ENCODE peak calls at places on chromosomes 5 and 9, in ten cellular contexts. T, X, V, I, B, O, Z, E, P and M are unnamed samples.

GRCh38 chr5:108655750-108656450 is 91.8 kb upstream of the FER start:
- DNase-seq in Z (peak), B (no peak), T (no peak), O (no peak), X (no peak), P (no peak), E (no peak), V (no peak), I (no peak), M (no peak)

GRCh38 chr5:137696481-137696880 is 39.4 kb downstream of the KLHL3 start:
- DNase-seq in Z (peak), O (no peak), V (no peak), B (no peak), P (no peak), X (no peak), T (no peak), I (no peak), E (no peak), M (no peak)

GRCh38 chr9:130155647-130156046 is 16.6 kb upstream of the NCS1 start:
- DNase-seq in P (no peak), I (no peak), B (no peak), V (no peak), E (no peak), X (no peak), O (no peak), T (no peak), Z (no peak), M (no peak)

GRCh38 chr5:142399899-142400298 is 75.1 kb upstream of the SPRY4 start:
- DNase-seq in B (no peak), I (no peak), X (no peak), V (no peak), E (no peak), O (no peak), P (no peak), Z (no peak), T (no peak), M (no peak)

GRCh38 chr9:129880654-129881546 is 45.6 kb downstream of the USP20 start:
- DNase-seq in Z (peak), B (no peak), T (peak), I (no peak), O (no peak), E (no peak), X (no peak), V (no peak), P (no peak), M (no peak)

GRCh38 chr9:83701769-83702168 is 6.0 kb downstream of the UBQLN1 start:
- DNase-seq in P (no peak), X (no peak), B (no peak), V (no peak), O (no peak), T (no peak), Z (peak), I (no peak), E (no peak), M (no peak)

GRCh38 chr5:231661-232060 is 13.5 kb downstream of the SDHA start:
- DNase-seq in O (no peak), T (no peak), Z (no peak), B (no peak), E (no peak), V (no peak), P (no peak), I (no peak), X (no peak), M (no peak)

GRCh38 chr9:91790912-91791311 is 159.1 kb downstream of the ROR2 start:
- DNase-seq in X (no peak), P (no peak), Z (peak), T (no peak), V (no peak), O (no peak), I (no peak), B (no peak), E (no peak), M (no peak)

GRCh38 chr5:74953601-74953960 is 87.4 kb upstream of the FAM169A start:
- DNase-seq in T (no peak), E (no peak), I (no peak), O (no peak), Z (no peak), P (no peak), B (no peak), V (no peak), X (no peak), M (no peak)

GRCh38 chr9:127144670-127145458 is 22.4 kb upstream of the ANGPTL2 start:
- DNase-seq in P (no peak), I (no peak), O (no peak), T (no peak), V (no peak), E (no peak), Z (no peak), X (peak), B (peak), M (no peak)

GRCh38 chr5:17445185-17445584 is 52.8 kb upstream of the TAF11L2 start:
- DNase-seq in E (peak), Z (no peak), I (no peak), B (no peak), X (no peak), O (no peak), T (no peak), P (no peak), V (no peak), M (no peak)

GRCh38 chr9:106657951-106658350 is 205.0 kb upstream of the ZNF462 start:
- DNase-seq in X (no peak), B (no peak), V (no peak), Z (no peak), P (no peak), E (no peak), T (no peak), I (no peak), O (no peak), M (no peak)

GRCh38 chr5:179128041-179128365 is 67.8 kb downstream of the ZNF354C start:
- DNase-seq in O (no peak), V (no peak), B (peak), E (no peak), P (no peak), Z (no peak), T (peak), I (no peak), X (no peak), M (no peak)

GRCh38 chr9:109264865-109265532 is 55.9 kb downstream of the EPB41L4B start:
- DNase-seq in Z (no peak), P (no peak), X (no peak), T (no peak), O (no peak), E (peak), V (no peak), I (no peak), B (no peak), M (no peak)

DNA sequence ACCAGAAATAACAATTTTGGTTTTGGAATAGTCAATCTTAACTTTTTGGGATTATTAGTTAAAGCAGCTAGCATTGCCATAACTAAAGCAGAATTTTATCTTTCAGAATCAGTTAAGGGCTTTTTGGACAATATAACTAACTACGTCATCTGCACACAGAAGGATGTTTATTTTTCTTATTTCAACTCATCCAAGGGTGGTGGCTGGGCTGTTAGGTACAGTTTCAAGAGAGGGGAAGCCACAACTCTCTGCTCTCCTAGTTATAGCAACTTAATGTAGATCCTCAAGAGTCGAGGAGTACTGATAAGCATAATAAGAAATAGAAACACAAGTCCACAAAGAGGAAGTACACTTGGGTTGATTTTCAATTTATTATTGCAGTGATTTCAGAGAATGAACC is 65.6 kb downstream of the ANKRD55 start:
- DNase-seq in B (no peak), P (no peak), V (no peak), I (no peak), T (no peak), Z (peak), E (no peak), X (no peak), O (no peak), M (no peak)
- TF ChIP-seq CTCF in B (no peak), P (no peak), V (no peak), I (no peak), T (no peak), Z (no peak), E (no peak), X (no peak), O (no peak), M (no peak)

GRCh38 chr5:69170969-69171368 is 4.0 kb downstream of the CCNB1 start:
- DNase-seq in P (no peak), X (no peak), O (no peak), E (no peak), B (no peak), Z (no peak), I (no peak), V (no peak), T (no peak), M (no peak)

GRCh38 chr5:69166686-69167487 is at the start of gene CCNB1:
- DNase-seq in Z (peak), O (peak), E (peak), V (peak), B (peak), I (peak), P (peak), T (peak), X (peak), M (peak)

GRCh38 chr5:69167488-69167845 is 517 bp downstream of the CCNB1 start:
- DNase-seq in V (no peak), P (no peak), O (no peak), B (no peak), Z (no peak), E (no peak), T (no peak), X (no peak), I (no peak), M (no peak)
- H3K27ac ChIP-seq in V (peak), P (peak), O (peak), B (no peak), Z (peak), E (peak), T (peak), X (peak), I (peak), M (peak)

DNA sequence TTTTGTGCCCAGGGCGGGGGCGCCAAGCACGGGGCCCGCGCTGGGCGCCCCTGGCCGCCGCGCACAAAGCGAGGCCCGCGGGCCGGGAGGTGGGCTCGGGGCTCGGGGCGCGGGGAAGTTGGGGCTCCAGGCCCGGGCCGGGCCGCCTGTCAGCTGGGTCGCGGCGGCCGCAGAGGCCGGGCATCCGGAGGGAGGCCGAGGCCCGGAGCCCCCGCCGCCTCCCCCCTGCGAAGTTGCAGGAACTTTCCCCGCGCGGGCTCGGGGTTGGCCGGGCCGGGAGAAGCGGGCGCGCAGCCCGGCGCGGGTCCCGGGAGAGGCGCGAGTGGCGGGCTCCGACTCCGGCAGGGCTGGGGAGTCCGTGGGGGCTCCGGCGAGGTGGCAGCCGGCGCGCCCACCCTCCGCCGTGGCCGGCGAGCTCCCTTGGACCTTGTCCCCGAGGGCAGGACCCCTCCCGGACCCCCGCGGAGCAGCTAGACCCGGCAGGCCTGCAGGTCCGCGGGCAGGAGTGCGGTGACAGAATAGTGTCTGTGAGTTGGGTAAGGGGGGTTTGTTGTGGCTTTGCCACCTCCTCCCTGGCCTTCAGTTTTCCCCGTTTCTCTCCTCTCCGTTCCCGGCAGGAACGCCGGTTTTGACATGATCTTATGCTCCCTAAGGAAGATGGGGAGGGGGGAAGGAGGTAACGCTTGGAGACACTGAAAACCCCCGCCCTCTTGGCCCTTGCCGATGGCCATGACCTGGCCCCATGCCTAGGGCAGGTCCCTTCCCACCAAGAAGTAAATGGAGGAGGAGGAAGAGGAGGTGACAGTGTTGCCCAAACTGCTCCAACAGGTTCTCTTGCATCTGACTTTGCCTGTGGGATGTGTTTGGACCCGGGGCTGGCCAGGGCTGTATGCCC is 908 bp downstream of the PHF2 start:
- DNase-seq in P (no peak), O (no peak), B (peak), T (peak), E (peak), X (peak), V (peak), Z (no peak), I (no peak), M (no peak)
- TF ChIP-seq POLR2A in P (no peak), O (no peak), B (no peak), T (no peak), E (peak), X (no peak), V (no peak), Z (no peak), I (no peak), M (no peak)

DNA sequence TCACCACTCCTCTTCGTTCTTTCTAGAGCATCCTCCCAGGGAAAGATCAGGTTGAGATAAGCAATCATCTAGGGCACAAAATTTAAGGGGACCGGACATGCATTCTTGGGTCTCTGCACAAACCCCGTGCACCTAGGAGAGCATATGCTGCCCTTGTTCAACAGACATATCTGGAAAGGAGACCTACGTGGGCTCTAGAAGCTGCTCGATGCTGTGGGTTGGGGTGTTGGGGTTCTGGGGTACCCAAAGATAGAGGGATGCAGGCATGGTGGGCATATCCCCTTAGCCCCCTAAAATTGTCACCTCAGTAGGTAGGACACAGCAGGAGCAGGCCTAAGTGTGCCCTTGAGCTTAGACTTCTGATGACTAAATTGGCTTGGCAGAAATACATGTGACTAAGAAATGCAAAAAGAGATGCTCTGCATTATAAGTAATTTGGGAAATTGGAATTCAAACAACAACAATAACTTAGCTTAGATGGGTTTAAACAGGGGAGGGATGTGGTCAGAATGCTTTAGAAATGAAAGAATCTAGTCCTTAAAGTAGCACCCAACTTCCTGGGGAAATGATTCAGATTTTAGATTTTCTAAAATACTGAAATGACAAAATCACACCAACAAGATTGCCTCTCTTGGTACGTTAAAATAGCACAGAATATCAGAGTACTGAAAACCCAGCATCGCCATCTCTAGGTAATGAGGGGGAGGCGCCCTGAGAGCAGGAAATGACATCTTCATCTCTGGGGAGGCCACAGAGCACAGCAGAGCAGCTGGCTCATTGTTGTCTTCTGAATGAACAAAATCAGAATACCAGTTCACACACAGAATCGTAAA is 172.3 kb downstream of the GNA14 start:
- DNase-seq in E (no peak), O (no peak), T (no peak), I (no peak), X (no peak), P (no peak), V (no peak), B (no peak), Z (peak), M (no peak)
- TF ChIP-seq CTCF in E (no peak), O (no peak), T (no peak), I (no peak), X (no peak), P (no peak), V (no peak), B (no peak), Z (no peak), M (no peak)

DNA sequence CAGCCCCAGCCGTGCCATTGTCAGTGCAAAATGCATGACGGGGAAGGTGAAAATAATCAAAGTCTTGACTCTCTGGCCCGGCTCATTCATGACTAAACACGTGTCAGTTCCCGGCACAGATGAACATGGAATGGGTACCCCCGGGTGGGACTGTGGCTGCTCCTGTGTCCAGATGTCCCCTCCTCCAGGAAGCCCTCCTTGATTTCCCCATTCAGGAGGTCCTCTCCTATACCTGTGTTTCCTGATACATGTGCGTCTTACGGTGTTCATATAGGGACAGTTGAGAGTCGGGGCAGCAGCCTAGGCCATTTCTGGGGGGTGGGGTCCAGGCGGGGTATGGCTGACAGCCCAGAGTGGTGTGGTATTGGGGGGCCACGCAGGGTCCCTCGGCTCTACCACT is 19.5 kb downstream of the RXRA start:
- DNase-seq in V (no peak), E (no peak), Z (no peak), O (no peak), P (no peak), T (no peak), I (no peak), B (no peak), X (no peak), M (no peak)
- H3K27ac ChIP-seq in V (no peak), E (no peak), Z (no peak), O (no peak), P (peak), T (no peak), I (no peak), B (no peak), X (peak), M (peak)

DNA sequence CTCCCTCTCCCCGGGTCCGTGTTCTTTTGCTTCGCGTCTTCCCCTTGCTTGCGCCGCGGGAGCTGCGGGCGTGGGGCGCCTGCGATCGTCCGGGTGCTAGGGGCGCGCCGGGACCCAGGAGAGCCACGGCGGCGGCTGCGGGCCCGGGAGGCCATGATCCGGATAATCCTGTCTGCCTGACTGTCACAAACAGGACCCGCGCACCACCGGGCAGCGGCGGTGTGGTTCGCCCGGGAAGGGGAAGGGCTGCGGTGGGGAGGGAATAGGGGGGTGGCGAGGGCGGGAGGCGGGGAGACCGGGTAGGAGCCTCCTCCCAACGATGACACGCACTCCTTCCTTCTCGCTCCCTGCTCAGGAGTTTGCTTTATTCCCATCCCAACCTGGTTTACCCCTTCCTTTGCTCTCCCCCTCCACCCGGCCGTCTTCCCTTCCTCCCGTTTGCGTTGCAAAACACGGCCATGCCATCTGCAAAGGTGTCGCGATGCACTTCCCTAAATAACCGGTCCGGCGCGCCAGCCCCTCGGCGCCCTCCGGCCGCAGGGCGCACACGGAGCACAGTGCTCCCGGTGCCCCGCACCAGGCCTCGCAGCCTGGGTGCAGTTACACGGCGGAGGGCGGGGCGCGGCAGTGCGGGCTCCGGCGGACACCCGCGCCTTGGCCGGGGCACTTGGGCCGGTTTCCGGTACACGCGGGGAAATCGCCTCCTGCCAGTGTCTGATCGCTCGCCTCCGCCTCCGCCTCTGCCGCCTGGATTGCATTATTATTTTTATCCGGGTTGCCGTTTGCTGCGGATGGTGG is 1.5 kb downstream of the SMARCA2 start:
- DNase-seq in X (peak), O (peak), P (peak), V (peak), Z (peak), I (no peak), B (peak), E (peak), T (peak), M (peak)
- TF ChIP-seq POLR2A in X (peak), O (peak), P (peak), V (no peak), Z (no peak), I (no peak), B (peak), E (peak), T (no peak), M (no peak)

GRCh38 chr5:160209917-160210316 is 19.4 kb upstream of the FABP6 start:
- DNase-seq in T (no peak), P (no peak), B (peak), X (no peak), Z (no peak), V (no peak), E (no peak), O (no peak), I (no peak), M (no peak)

GRCh38 chr5:160219411-160219810 is 9.9 kb upstream of the FABP6 start:
- DNase-seq in V (no peak), P (no peak), E (no peak), B (peak), X (no peak), O (no peak), Z (no peak), T (no peak), I (no peak), M (no peak)

GRCh38 chr5:160211352-160211751 is 18.0 kb upstream of the FABP6 start:
- DNase-seq in O (no peak), B (peak), T (no peak), X (no peak), V (no peak), Z (no peak), P (no peak), I (no peak), E (peak), M (no peak)

DNA sequence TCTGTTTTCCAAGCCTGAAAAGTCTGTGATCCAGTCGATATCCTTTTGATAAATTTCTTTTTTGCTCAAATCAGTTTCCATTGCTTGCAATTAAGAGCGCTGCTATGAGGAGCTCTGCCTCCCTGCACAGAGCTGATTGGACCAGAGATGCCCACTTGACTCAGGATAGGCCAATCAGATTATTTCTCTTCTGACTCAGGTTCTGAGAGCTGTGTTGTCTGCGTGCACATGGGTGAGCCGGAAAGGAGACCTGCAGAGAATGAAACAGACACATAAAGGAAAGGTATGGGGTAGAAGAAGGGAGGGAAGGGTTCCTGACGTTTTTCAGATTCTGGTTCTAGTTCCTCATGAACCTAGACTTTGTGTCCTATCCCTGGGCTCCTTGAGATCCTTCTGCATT is 15.8 kb upstream of the FABP6 start:
- DNase-seq in X (no peak), T (no peak), Z (peak), E (no peak), V (peak), P (no peak), I (no peak), B (no peak), O (no peak), M (no peak)
- TF ChIP-seq CTCF in X (no peak), T (no peak), Z (no peak), E (no peak), V (no peak), P (no peak), I (no peak), B (no peak), O (no peak), M (no peak)